ENCODE peak calls at places on chromosomes 11 and 22, in six cellular contexts. I is CD4-positive, alpha-beta memory T cell; L is SK-N-SH; Y is effector memory CD4-positive, alpha-beta T cell; D is heart right ventricle; W is stomach. Z is an unnamed sample.

GRCh38 chr11:134949716-134950115 is 537.7 kb upstream of the B3GAT1 start:
- DNase-seq in I (no peak), L (no peak), Y (no peak), D (no peak), W (no peak), Z (peak)

GRCh38 chr11:4639931-4640330 is 2.7 kb downstream of the OR51D1 start:
- DNase-seq in I (no peak), L (no peak), Y (no peak), D (no peak), W (no peak), Z (no peak)

GRCh38 chr11:2799881-2800654 is 85.5 kb downstream of the CDKN1C start:
- DNase-seq in I (no peak), L (no peak), Y (no peak), D (peak), W (peak), Z (no peak)

GRCh38 chr11:119147604-119148333 is 1.1 kb upstream of the ABCG4 start:
- DNase-seq in I (no peak), L (no peak), Y (no peak), D (no peak), W (no peak), Z (no peak)

GRCh38 chr22:23437779-23438178 is 142.3 kb downstream of the IGLL1 start:
- DNase-seq in I (no peak), L (no peak), Y (no peak), D (no peak), W (no peak), Z (no peak)

GRCh38 chr11:83819936-83820549 is 533.9 kb upstream of the CCDC90B start:
- DNase-seq in I (peak), L (peak), Y (no peak), D (no peak), W (no peak), Z (peak)

GRCh38 chr11:87451400-87451799 is 413.7 kb downstream of the TMEM135 start:
- DNase-seq in I (no peak), L (no peak), Y (no peak), D (no peak), W (no peak), Z (no peak)

GRCh38 chr22:49856343-49856742 is 2.7 kb downstream of the ZBED4 start:
- DNase-seq in I (no peak), L (no peak), Y (no peak), D (no peak), W (no peak), Z (no peak)

GRCh38 chr11:9251306-9251705 is 13.8 kb downstream of the DENND5A start:
- DNase-seq in I (peak), L (peak), Y (no peak), D (no peak), W (no peak), Z (no peak)

GRCh38 chr11:110862407-110862806 is 150.2 kb upstream of the ARHGAP20 start:
- DNase-seq in I (no peak), L (no peak), Y (no peak), D (no peak), W (no peak), Z (peak)

GRCh38 chr11:119680899-119681370 is 48.1 kb downstream of the NECTIN1 start:
- DNase-seq in I (no peak), L (no peak), Y (no peak), D (peak), W (peak), Z (no peak)

GRCh38 chr11:113184498-113184897 is 129.9 kb upstream of the TTC12 start:
- DNase-seq in I (no peak), L (no peak), Y (no peak), D (no peak), W (no peak), Z (peak)

GRCh38 chr11:93089474-93090102 is 108.2 kb downstream of the SLC36A4 start:
- DNase-seq in I (no peak), L (no peak), Y (no peak), D (no peak), W (no peak), Z (peak)

GRCh38 chr11:15744693-15745092 is 611.7 kb downstream of the SOX6 start:
- DNase-seq in I (no peak), L (no peak), Y (no peak), D (no peak), W (no peak), Z (no peak)

GRCh38 chr11:106369224-106369623 is 291.8 kb downstream of the AASDHPPT start:
- DNase-seq in I (no peak), L (no peak), Y (no peak), D (no peak), W (no peak), Z (peak)

GRCh38 chr22:22704156-22704946 is 59.9 kb downstream of the GGTLC2 start:
- DNase-seq in I (no peak), L (no peak), Y (no peak), D (no peak), W (no peak), Z (no peak)

GRCh38 chr11:15053201-15053685 is 20.1 kb upstream of the CALCB start:
- DNase-seq in I (no peak), L (no peak), Y (no peak), D (no peak), W (no peak), Z (no peak)

GRCh38 chr22:32644252-32645100 is 157.0 kb upstream of the TIMP3 start:
- DNase-seq in I (peak), L (no peak), Y (no peak), D (peak), W (peak), Z (peak)

GRCh38 chr11:46681814-46682213 is 18.6 kb downstream of the ARHGAP1 start:
- DNase-seq in I (no peak), L (no peak), Y (no peak), D (no peak), W (no peak), Z (no peak)
- H3K27ac ChIP-seq in I (no peak), L (no peak), Y (no peak), D (no peak), W (no peak), Z (no peak)

DNA sequence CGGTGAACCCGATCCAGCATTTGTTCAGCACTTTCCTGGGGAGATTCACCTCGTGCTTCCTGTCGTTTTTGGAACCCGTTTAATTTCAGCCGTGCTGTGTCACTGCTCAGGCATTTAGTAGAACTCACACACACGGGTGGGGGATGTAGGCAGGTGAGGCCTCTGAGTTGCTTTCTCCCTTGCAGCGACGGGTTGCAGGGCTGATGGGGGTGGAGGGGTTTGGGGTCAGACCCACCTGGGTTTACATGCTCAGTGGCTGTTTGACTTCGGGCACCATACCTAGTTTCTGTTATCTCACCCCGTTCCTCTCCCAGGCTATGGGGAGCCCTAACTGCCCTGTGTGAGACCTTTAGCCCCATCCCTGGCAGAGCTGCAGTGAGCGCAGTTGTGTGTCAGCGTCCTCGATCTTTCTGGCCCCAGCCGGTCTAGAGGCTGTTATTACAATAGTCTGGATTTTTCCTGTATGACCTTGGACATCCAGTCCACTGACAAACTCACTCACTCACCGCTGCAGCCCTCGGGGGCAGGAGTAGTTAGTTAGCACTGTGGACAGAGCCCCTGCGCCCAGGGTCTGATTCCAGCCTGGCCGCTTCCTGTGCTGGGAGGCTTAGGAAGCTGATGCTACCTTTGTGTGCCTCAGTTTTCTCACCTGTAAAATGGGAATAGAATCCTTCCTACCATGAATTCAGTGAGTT is 2.6 kb downstream of the LRP5 start:
- DNase-seq in I (no peak), L (peak), Y (no peak), D (no peak), W (no peak), Z (peak)
- H3K27ac ChIP-seq in I (no peak), L (peak), Y (no peak), D (peak), W (peak), Z (peak)

DNA sequence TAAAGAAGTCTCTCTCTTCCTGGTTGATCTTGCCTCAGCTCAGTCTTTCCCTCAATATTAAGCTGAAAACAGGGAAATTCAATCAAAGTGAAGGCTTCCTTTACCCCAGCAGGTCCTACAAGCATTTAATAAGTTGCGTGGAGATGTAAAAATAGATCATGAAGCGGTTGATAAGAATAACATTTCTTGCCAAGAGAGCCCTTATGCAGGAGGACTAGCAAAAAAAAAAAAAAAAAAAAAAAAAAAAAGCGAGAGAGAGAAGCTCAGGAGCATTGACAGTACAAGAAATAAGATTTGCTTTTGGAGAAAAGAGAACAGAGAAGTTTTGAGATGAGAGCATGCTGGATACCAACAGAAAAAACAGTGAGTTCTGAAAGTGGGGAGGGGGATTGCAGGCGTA is 112.2 kb upstream of the CLMP start:
- DNase-seq in I (no peak), L (no peak), Y (no peak), D (no peak), W (no peak), Z (no peak)
- H3K27ac ChIP-seq in I (no peak), L (peak), Y (no peak), D (peak), W (no peak), Z (peak)

GRCh38 chr11:130649749-130650275 is 201.4 kb downstream of the ADAMTS15 start:
- DNase-seq in I (no peak), L (no peak), Y (no peak), D (no peak), W (no peak), Z (no peak)
- H3K27ac ChIP-seq in I (no peak), L (no peak), Y (no peak), D (peak), W (peak), Z (no peak)

DNA sequence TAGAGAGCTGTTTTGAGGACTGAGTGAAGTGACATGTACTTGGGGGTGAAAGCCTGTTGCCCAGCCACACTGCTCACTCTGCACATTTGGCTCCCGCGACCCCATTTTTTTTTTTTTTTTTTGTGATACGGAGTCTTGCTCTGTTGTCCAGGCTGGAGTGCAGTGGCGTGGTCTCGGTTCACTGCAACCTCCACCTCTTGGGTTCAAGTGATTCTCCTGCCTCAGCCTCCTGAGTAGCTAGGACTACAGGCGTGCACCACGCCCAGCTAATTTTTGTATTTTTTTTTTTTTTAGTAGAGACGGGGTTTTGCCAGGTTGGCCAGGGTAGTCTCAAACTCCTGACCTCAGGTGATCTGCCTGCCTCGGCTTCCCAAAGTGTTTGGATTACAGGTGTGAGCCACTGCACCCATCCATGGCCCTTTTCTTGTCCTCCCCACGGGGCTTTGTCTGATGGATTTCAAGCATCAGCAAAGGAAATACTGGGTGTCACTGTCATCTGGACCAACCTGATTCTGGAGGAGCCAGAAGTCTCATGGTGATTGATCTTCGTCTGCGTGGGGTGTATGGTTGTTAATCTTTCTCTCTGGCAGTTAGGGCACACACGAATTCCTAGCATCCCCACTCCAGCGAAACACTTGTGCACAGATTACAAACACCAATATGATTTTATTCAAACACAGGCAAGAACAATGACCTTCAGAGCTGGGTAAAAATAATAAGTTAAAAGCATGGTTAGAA is 3.4 kb upstream of the UCP3 start:
- DNase-seq in I (no peak), L (no peak), Y (no peak), D (no peak), W (no peak), Z (no peak)
- H3K27ac ChIP-seq in I (peak), L (no peak), Y (peak), D (no peak), W (no peak), Z (no peak)

GRCh38 chr11:66124564-66124963 is 54.5 kb downstream of the PACS1 start:
- DNase-seq in I (no peak), L (no peak), Y (no peak), D (no peak), W (no peak), Z (no peak)

GRCh38 chr11:66123902-66124301 is 53.8 kb downstream of the PACS1 start:
- DNase-seq in I (no peak), L (no peak), Y (no peak), D (no peak), W (peak), Z (no peak)

GRCh38 chr11:66126808-66127555 is 56.9 kb downstream of the PACS1 start:
- DNase-seq in I (peak), L (no peak), Y (peak), D (peak), W (peak), Z (peak)

GRCh38 chr11:66121453-66121852 is 51.4 kb downstream of the PACS1 start:
- DNase-seq in I (no peak), L (no peak), Y (no peak), D (no peak), W (no peak), Z (no peak)

GRCh38 chr11:66126064-66126463 is 56.0 kb downstream of the PACS1 start:
- DNase-seq in I (no peak), L (no peak), Y (no peak), D (no peak), W (no peak), Z (no peak)
- H3K27ac ChIP-seq in I (peak), L (peak), Y (peak), D (peak), W (peak), Z (peak)

GRCh38 chr11:19811391-19811790 is 98.8 kb downstream of the NAV2 start:
- DNase-seq in I (no peak), L (peak), Y (no peak), D (no peak), W (no peak), Z (no peak)

GRCh38 chr11:19814421-19814820 is 101.8 kb downstream of the NAV2 start:
- DNase-seq in I (no peak), L (no peak), Y (no peak), D (no peak), W (no peak), Z (no peak)

GRCh38 chr11:19812096-19812495 is 99.5 kb downstream of the NAV2 start:
- DNase-seq in I (no peak), L (no peak), Y (no peak), D (no peak), W (no peak), Z (no peak)

GRCh38 chr11:19812710-19813109 is 100.1 kb downstream of the NAV2 start:
- DNase-seq in I (no peak), L (no peak), Y (no peak), D (no peak), W (no peak), Z (peak)

GRCh38 chr11:19813158-19813879 is 100.7 kb downstream of the NAV2 start:
- DNase-seq in I (no peak), L (no peak), Y (no peak), D (peak), W (no peak), Z (no peak)
- H3K27ac ChIP-seq in I (no peak), L (no peak), Y (no peak), D (no peak), W (peak), Z (no peak)

DNA sequence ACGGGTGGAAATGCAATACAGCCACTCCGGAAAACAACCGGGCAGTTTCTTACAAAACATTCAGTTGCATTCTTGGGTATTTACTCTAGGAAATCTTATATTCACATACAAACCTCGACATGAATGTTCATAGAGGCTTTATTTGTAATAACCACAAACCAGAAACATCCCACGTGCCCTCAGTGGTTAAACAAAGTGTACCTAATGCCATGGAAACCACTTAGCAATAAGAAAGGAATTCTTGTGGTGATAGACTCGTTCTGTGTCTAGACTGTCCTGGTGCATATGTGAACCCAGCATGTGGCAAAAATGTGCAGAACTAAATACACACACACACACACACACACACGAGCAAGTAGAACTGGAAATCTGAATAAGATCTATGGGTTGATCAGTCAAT is 1073.3 kb downstream of the TBC1D22A start:
- DNase-seq in I (no peak), L (no peak), Y (no peak), D (no peak), W (no peak), Z (peak)
- H3K27ac ChIP-seq in I (no peak), L (peak), Y (no peak), D (no peak), W (no peak), Z (no peak)

Z was measured in cardiac muscle cell.